ENCODE peak calls at places on chromosome 4, in four cellular contexts. One of them, this sample, is unnamed.

GRCh38 chr4:23423540-23423939 is 466.3 kb downstream of the PPARGC1A start:
- DNase-seq in small intestine: no peak
- DNase-seq in HT1080: no peak
- DNase-seq in astrocyte of the spinal cord: no peak
- DNase-seq in this sample: no peak

GRCh38 chr4:87150498-87151261 is 69.7 kb downstream of the KLHL8 start:
- DNase-seq in small intestine: peak; percentile 85
- DNase-seq in HT1080: peak; percentile 63
- DNase-seq in astrocyte of the spinal cord: peak; percentile 79
- DNase-seq in this sample: peak; percentile 80

GRCh38 chr4:56244681-56245080 is 142.6 kb downstream of the AASDH start:
- DNase-seq in small intestine: no peak
- DNase-seq in HT1080: no peak
- DNase-seq in astrocyte of the spinal cord: no peak
- DNase-seq in this sample: no peak

GRCh38 chr4:122152699-122153328 is 683 bp downstream of the BLTP1 start:
- DNase-seq in small intestine: peak; percentile 83
- DNase-seq in HT1080: peak; percentile 37
- DNase-seq in astrocyte of the spinal cord: peak; percentile 33
- DNase-seq in this sample: peak; percentile 49

GRCh38 chr4:41913509-41913908 is 21.7 kb upstream of the TMEM33 start:
- DNase-seq in small intestine: no peak
- DNase-seq in HT1080: peak; percentile 61
- DNase-seq in astrocyte of the spinal cord: no peak
- DNase-seq in this sample: no peak

GRCh38 chr4:153450545-153450917 is 15.6 kb upstream of the TMEM131L start:
- DNase-seq in small intestine: no peak
- DNase-seq in HT1080: no peak
- DNase-seq in astrocyte of the spinal cord: no peak
- DNase-seq in this sample: no peak

GRCh38 chr4:128979934-128980333 is 113.4 kb downstream of the SCLT1 start:
- DNase-seq in small intestine: no peak
- DNase-seq in HT1080: peak; percentile 56
- DNase-seq in astrocyte of the spinal cord: peak; percentile 82
- DNase-seq in this sample: peak; percentile 88

GRCh38 chr4:39697740-39698423 is at the start of gene UBE2K:
- DNase-seq in small intestine: peak; percentile 89
- DNase-seq in HT1080: peak; percentile 89
- DNase-seq in astrocyte of the spinal cord: peak; percentile 86
- DNase-seq in this sample: peak; percentile 60

GRCh38 chr4:169810325-169811323 is 52.9 kb upstream of the HPF1 start:
- DNase-seq in small intestine: peak; percentile 72
- DNase-seq in HT1080: peak; percentile 52
- DNase-seq in astrocyte of the spinal cord: peak; percentile 83
- DNase-seq in this sample: peak; percentile 86

GRCh38 chr4:100982345-100982744 is 365.0 kb downstream of the PPP3CA start:
- DNase-seq in small intestine: no peak
- DNase-seq in HT1080: no peak
- DNase-seq in astrocyte of the spinal cord: no peak
- DNase-seq in this sample: peak; percentile 28

GRCh38 chr4:38365748-38366310 is 298.2 kb upstream of the KLF3 start:
- DNase-seq in small intestine: no peak
- DNase-seq in HT1080: no peak
- DNase-seq in astrocyte of the spinal cord: no peak
- DNase-seq in this sample: no peak

GRCh38 chr4:138235419-138235952 is 6.7 kb downstream of the SLC7A11 start:
- DNase-seq in small intestine: peak; percentile 32
- DNase-seq in HT1080: peak; percentile 83
- DNase-seq in astrocyte of the spinal cord: peak; percentile 84
- DNase-seq in this sample: peak; percentile 91

GRCh38 chr4:125254111-125254510 is 60.6 kb upstream of the FAT4 start:
- DNase-seq in small intestine: no peak
- DNase-seq in HT1080: no peak
- DNase-seq in astrocyte of the spinal cord: peak; percentile 68
- DNase-seq in this sample: no peak